ENCODE peak calls at places on chromosomes 12 and 14, in four cellular contexts. F is K562, P is H1, Q is HepG2. R is an unnamed sample.
A peak's percentile ranks its signal among the peaks of the same experiment; 100 is the strongest.

GRCh38 chr12:48351022-48351708 is 446 bp upstream of the ZNF641 start:
- DNase-seq in F (no peak), Q (peak; percentile 47), P (no peak), R (peak; percentile 40)

GRCh38 chr14:105711841-105712460 is 185.6 kb downstream of the TMEM121 start:
- DNase-seq in P (no peak), F (no peak), Q (no peak), R (no peak)

GRCh38 chr12:116759783-116760581 is 21.9 kb downstream of the RNFT2 start:
- DNase-seq in Q (no peak), F (peak; percentile 86), P (no peak), R (peak; percentile 53)

GRCh38 chr14:104967414-104968152 is 10.6 kb downstream of the AHNAK2 start:
- DNase-seq in F (no peak), Q (no peak), P (no peak), R (no peak)

GRCh38 chr14:52110441-52111086 is 41.7 kb upstream of the NID2 start:
- DNase-seq in Q (no peak), F (no peak), P (no peak), R (no peak)

GRCh38 chr12:80056845-80057244 is 42.5 kb upstream of the OTOGL start:
- DNase-seq in F (no peak), Q (no peak), P (no peak), R (no peak)

GRCh38 chr14:64636208-64636979 is 67.8 kb upstream of the PLEKHG3 start:
- DNase-seq in Q (peak; percentile 27), P (peak; percentile 53), F (peak; percentile 75), R (peak; percentile 47)

GRCh38 chr12:105204916-105205315 is 31.1 kb downstream of the APPL2 start:
- DNase-seq in F (no peak), Q (no peak), P (no peak), R (no peak)

GRCh38 chr12:12367096-12367998 is 10.5 kb downstream of the BORCS5 start:
- DNase-seq in F (no peak), P (no peak), Q (no peak), R (no peak)

GRCh38 chr14:54686871-54687749 is 120.2 kb downstream of the SAMD4A start:
- DNase-seq in F (no peak), P (no peak), Q (no peak), R (no peak)

GRCh38 chr14:29310757-29311156 is 544.2 kb downstream of the FOXG1 start:
- DNase-seq in F (no peak), Q (no peak), P (no peak), R (no peak)

GRCh38 chr12:13195244-13195643 is 1.3 kb upstream of the EMP1 start:
- DNase-seq in F (no peak), P (no peak), Q (no peak), R (no peak)

GRCh38 chr14:57352771-57353170 is 37.6 kb upstream of the NAA30 start:
- DNase-seq in F (no peak), Q (no peak), P (no peak), R (no peak)

GRCh38 chr12:117662220-117662619 is 300.8 kb upstream of the NOS1 start:
- DNase-seq in F (no peak), Q (no peak), P (no peak), R (no peak)

GRCh38 chr12:9098463-9099026 is 17.2 kb downstream of the A2M start:
- DNase-seq in F (no peak), Q (no peak), P (no peak), R (no peak)

GRCh38 chr14:93946104-93946503 is 19.0 kb downstream of the FAM181A start:
- DNase-seq in F (no peak), P (no peak), Q (no peak), R (no peak)

GRCh38 chr14:95300002-95300696 is 19.6 kb downstream of the CLMN start:
- DNase-seq in F (no peak), P (no peak), Q (peak; percentile 90), R (no peak)

GRCh38 chr12:120079352-120080042 is 37.1 kb downstream of the RAB35 start:
- DNase-seq in Q (peak; percentile 78), P (no peak), F (no peak), R (peak; percentile 18)
- TF ChIP-seq FOSL1 in Q (no peak), P (no peak), F (no peak), R (no peak)

GRCh38 chr12:49619286-49619685 is 4.1 kb upstream of the PRPF40B start:
- DNase-seq in Q (no peak), P (no peak), F (no peak), R (no peak)
- TF ChIP-seq FOSL1 in Q (no peak), P (no peak), F (no peak), R (no peak)

DNA sequence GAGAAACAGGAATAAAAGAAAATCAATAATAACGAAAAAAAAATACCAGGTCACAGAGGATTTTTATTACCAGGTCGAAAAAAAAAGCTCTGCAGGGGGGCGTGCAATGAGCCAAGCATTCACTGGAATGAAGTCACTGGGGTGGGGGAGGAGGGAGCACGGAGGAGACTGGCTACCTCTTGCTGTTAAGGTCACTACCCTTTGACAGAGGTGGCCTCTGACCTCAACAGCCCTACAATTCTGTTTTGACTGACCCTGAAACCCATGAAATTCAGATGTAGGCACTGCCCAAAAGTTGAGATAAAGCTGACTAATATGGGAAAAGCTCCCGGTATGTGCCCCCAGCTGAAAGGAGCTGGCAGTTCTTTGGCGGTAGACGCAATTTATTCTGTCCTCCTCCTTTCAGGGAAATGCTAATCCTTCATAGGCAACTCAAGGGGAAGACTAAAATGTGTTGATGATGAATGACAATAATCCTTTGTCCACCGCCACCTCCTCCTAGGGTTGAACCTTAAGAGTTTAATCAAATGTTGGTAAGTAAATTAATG is 6.5 kb upstream of the RIC8B start:
- DNase-seq in F (no peak), P (peak; percentile 49), Q (no peak), R (no peak)
- TF ChIP-seq FOSL1 in F (no peak), P (no peak), Q (no peak), R (no peak)

GRCh38 chr12:132572106-132572505 is 38.3 kb downstream of the LRCOL1 start:
- DNase-seq in F (no peak), Q (no peak), P (no peak), R (no peak)
- TF ChIP-seq FOSL1 in F (no peak), Q (no peak), P (no peak), R (no peak)

GRCh38 chr12:53726946-53727309 is 324 bp downstream of the CALCOCO1 start:
- DNase-seq in Q (no peak), P (no peak), F (peak; percentile 62), R (no peak)
- TF ChIP-seq FOSL1 in Q (no peak), P (no peak), F (no peak), R (no peak)

DNA sequence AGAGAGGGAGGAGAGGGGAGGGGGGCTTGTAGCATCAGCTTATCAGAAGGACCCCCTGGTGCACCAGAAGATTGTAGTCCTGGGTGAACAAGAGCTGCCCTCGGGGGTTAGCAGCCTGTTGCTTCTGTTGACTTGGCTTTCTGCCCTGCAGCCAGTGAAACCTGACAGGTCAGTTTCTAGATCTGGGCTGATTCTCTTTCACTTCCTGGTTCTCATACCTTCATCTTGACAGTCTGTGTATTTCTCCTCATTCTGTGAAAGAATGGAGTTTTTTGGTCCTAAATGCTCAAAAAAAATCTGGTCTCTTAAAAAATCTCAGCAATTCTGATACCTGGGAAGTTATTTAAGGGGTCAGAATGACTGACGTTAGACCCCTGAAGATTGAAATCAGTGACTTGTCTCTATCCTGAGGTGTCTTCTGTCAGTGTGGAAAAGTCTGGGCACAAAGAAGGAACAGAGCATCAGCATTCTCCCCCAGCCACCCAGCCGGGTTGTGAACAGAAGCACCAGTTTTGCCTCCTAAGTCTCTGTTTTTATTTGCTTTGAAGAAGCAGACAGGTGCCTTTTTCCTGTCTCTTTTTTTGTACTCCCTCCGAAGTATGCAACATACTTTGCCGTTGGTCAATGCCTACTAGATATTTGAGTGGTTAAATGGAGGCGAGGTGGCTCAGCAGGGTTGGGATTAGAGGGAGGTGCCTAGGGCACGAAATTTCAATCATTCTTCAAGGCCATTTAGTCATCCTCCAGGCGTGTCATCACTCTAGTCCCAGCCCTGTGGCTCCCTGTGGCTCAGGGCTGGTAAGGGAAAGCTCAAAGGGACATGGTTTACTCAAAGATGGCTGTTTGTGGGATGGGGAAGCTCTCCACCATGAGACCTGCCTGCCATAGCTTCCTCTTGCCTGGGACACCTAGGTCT is 24.0 kb downstream of the TTC9 start:
- DNase-seq in F (no peak), Q (no peak), P (no peak), R (peak; percentile 45)
- TF ChIP-seq FOSL1 in F (no peak), Q (no peak), P (no peak), R (no peak)

GRCh38 chr12:75786071-75786470 is 245.5 kb downstream of the PHLDA1 start:
- DNase-seq in Q (no peak), P (no peak), F (no peak), R (no peak)
- TF ChIP-seq FOSL1 in Q (no peak), P (no peak), F (no peak), R (no peak)

GRCh38 chr12:63845726-63846125 is 1.2 kb downstream of the SRGAP1 start:
- DNase-seq in P (no peak), F (no peak), Q (peak; percentile 88), R (no peak)
- TF ChIP-seq FOSL1 in P (no peak), F (no peak), Q (no peak), R (no peak)

DNA sequence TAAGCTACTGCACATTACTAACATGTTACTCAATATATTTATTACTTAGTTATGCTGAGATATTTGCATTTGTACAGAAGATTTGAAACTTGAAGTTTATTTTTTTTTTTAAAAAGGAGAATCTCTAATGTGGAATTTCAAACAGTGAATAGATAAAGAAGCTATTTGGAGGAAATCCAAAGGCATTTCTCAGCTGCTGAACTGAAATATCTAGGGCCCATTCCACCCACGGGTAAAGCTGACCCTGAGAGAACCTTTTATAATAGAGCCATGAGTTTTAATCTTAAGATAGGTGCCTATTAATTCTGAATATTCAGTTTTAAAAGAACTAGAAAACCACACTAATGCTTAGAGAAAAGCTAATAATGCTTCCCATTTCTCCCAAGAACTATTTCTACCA is 225.4 kb upstream of the CAND1 start:
- DNase-seq in P (no peak), F (no peak), Q (no peak), R (no peak)
- TF ChIP-seq FOSL1 in P (no peak), F (no peak), Q (no peak), R (no peak)